ENCODE peak calls at places on chromosomes 13 and 19, in seven cellular contexts. Y is psoas muscle, N is uterus, K is pancreas, M is HCT116, Z is mucosa of descending colon, P is cardiac muscle cell. A is an unnamed sample.

GRCh38 chr19:16207063-16207462 is 9.4 kb downstream of the AP1M1 start:
- DNase-seq in Y (no peak), N (no peak), K (no peak), M (no peak), Z (no peak), P (no peak), A (no peak)

GRCh38 chr19:51873097-51873496 is 14.7 kb downstream of the ZNF577 start:
- DNase-seq in Y (no peak), N (no peak), K (no peak), M (no peak), Z (no peak), P (no peak), A (no peak)

GRCh38 chr13:33204130-33204927 is 81.2 kb downstream of the STARD13 start:
- DNase-seq in Y (peak; percentile 68), N (peak; percentile 86), K (peak; percentile 80), M (no peak), Z (peak; percentile 56), P (peak; percentile 95), A (peak; percentile 82)

GRCh38 chr13:80462037-80462436 is 121.1 kb upstream of the SPRY2 start:
- DNase-seq in Y (no peak), N (no peak), K (no peak), M (no peak), Z (no peak), P (no peak), A (no peak)

GRCh38 chr19:17309962-17310461 is 649 bp downstream of the DDA1 start:
- DNase-seq in Y (no peak), N (no peak), K (no peak), M (no peak), Z (no peak), P (no peak), A (no peak)

GRCh38 chr19:15769586-15769985 is 17.9 kb upstream of the OR10H5 start:
- DNase-seq in Y (no peak), N (no peak), K (no peak), M (no peak), Z (no peak), P (no peak), A (no peak)

GRCh38 chr19:19628499-19629134 is 597 bp upstream of the LPAR2 start:
- DNase-seq in Y (no peak), N (no peak), K (peak; percentile 80), M (peak; percentile 61), Z (peak; percentile 48), P (peak; percentile 87), A (no peak)

GRCh38 chr13:106522112-106522511 is 13.3 kb downstream of the EFNB2 start:
- DNase-seq in Y (no peak), N (no peak), K (no peak), M (no peak), Z (no peak), P (no peak), A (no peak)

GRCh38 chr19:13803038-13803437 is 7.8 kb downstream of the ZSWIM4 start:
- DNase-seq in Y (no peak), N (no peak), K (peak; percentile 55), M (no peak), Z (no peak), P (no peak), A (no peak)

GRCh38 chr13:80945328-80945727 is 604.4 kb upstream of the SPRY2 start:
- DNase-seq in Y (no peak), N (no peak), K (no peak), M (no peak), Z (no peak), P (peak; percentile 15), A (peak; percentile 69)

GRCh38 chr19:50803633-50804419 is 13.6 kb downstream of the ACP4 start:
- DNase-seq in Y (no peak), N (no peak), K (peak; percentile 55), M (no peak), Z (no peak), P (peak; percentile 21), A (peak; percentile 56)

GRCh38 chr13:94947965-94948371 is 235.6 kb upstream of the SOX21 start:
- DNase-seq in Y (no peak), N (no peak), K (no peak), M (no peak), Z (no peak), P (no peak), A (no peak)

GRCh38 chr19:6719992-6720368 is 470 bp downstream of the C3 start:
- DNase-seq in Y (no peak), N (no peak), K (no peak), M (no peak), Z (no peak), P (no peak), A (no peak)

GRCh38 chr19:45179063-45179847 is 671 bp downstream of the BLOC1S3 start:
- DNase-seq in Y (peak; percentile 67), N (peak; percentile 38), K (peak; percentile 73), M (no peak), Z (no peak), P (peak; percentile 53), A (peak; percentile 56)

GRCh38 chr19:51366999-51367564 is 894 bp upstream of the ETFB start:
- DNase-seq in Y (no peak), N (no peak), K (peak; percentile 63), M (no peak), Z (no peak), P (no peak), A (peak; percentile 39)

GRCh38 chr13:30151398-30151797 is 156.0 kb downstream of the KATNAL1 start:
- DNase-seq in Y (no peak), N (no peak), K (no peak), M (no peak), Z (no peak), P (no peak), A (no peak)

GRCh38 chr13:51027644-51028043 is 83.4 kb downstream of the C13orf42 start:
- DNase-seq in Y (no peak), N (no peak), K (no peak), M (no peak), Z (no peak), P (no peak), A (no peak)

GRCh38 chr13:113151745-113152707 is 6.4 kb upstream of the PROZ start:
- DNase-seq in Y (peak; percentile 64), N (peak; percentile 40), K (no peak), M (no peak), Z (no peak), P (peak; percentile 70), A (no peak)

DNA sequence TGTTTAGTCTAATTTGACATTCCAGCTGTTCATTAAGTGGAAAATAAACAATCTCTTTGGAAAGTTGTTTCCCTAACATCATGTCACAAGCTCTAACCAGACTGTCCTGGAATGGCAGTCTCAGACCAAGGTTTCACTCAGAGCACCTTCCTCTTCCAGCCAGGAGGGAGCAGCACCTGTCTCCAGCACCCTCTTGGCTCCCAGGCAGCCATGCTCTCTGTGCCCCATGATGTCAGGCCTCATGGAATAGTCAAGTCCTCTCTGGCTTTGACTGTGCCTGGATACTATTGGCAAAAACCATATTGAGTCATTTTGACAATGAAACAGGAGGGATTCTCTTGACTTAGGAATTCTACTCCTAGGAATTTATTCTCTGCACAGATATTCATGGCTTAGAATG is 171.4 kb downstream of the OXGR1 start:
- DNase-seq in Y (no peak), N (no peak), K (no peak), M (peak; percentile 54), Z (peak; percentile 58), P (peak; percentile 7), A (peak; percentile 70)
- TF ChIP-seq CTCF in Y (no peak), N (no peak), K (no peak), M (peak; percentile 66), Z (no peak), P (peak; percentile 15), A (peak; percentile 77)

DNA sequence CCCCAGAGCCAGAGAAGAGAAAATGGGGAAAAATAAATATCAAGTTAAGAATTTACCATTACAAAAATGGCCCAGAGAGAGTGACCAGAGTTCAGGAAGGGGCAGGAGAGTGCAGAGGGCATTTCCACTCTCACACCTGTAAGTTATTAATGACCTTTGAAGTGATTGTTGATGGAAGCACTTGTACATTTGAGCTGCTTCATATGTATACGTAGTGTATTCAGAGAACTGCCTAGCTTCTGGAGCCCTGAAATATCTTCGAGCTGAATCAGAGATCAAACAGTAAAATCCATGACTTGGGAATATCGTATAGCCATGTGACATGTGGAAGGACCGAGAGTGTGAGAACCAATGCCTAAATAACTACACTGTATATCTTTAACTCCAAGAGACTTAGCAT is 49.2 kb upstream of the PCCA start:
- DNase-seq in Y (no peak), N (no peak), K (no peak), M (no peak), Z (no peak), P (no peak), A (no peak)
- H3K4me3 ChIP-seq in Y (no peak overlapping the region), N (no peak overlapping the region), K (no peak overlapping the region), M (no peak overlapping the region), Z (no peak overlapping the region), P (no peak overlapping the region), A (no peak overlapping the region)

GRCh38 chr19:1254081-1254527 is 5.7 kb downstream of the MIDN start:
- DNase-seq in Y (peak; percentile 76), N (peak; percentile 69), K (no peak), M (no peak), Z (peak; percentile 35), P (no peak), A (no peak)
- H3K4me1 ChIP-seq in Y (peaks cover 55% of the 10 kb centered on the region), N (peaks cover 40% of the 10 kb centered on the region), K (peaks cover 19% of the 10 kb centered on the region), M (peaks cover 28% of the 10 kb centered on the region), Z (peaks cover 61% of the 10 kb centered on the region), P (peaks cover 11% of the 10 kb centered on the region), A (peaks cover 14% of the 10 kb centered on the region)

GRCh38 chr13:26255717-26256277 is 1.9 kb downstream of the CDK8 start:
- DNase-seq in Y (no peak), N (no peak), K (no peak), M (no peak), Z (no peak), P (peak; percentile 23), A (peak; percentile 14)
- TF ChIP-seq CTCF in Y (no peak), N (no peak), K (no peak), M (peak; percentile 51), Z (no peak), P (peak; percentile 40), A (peak; percentile 46)

DNA sequence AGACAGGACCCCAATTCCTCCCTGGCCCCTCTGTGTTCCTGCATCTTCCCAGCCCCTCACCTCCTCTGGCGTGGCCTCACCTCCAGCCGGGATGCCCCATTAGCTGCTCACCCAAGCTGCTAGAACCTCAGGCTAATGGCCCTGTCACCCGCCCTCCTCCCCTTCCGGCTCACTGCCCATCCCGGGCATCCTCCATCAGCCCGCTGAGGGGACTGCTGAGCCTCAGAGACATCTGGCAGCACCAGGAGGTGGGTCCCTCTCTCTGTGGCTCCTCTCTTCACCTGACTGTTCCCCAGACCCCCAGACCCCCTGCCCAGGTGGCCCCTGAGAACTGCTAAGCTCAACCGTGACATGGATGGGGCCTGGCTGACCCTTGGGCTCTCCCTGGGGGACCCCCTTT is 2.9 kb downstream of the FFAR1 start:
- DNase-seq in Y (no peak), N (no peak), K (no peak), M (no peak), Z (no peak), P (no peak), A (no peak)
- H3K4me3 ChIP-seq in Y (no peak overlapping the region), N (no peak overlapping the region), K (no peak overlapping the region), M (no peak overlapping the region), Z (no peak overlapping the region), P (no peak overlapping the region), A (no peak overlapping the region)

GRCh38 chr19:4064073-4064550 is 2.6 kb downstream of the ZBTB7A start:
- DNase-seq in Y (peak; percentile 72), N (no peak), K (peak; percentile 59), M (no peak), Z (peak; percentile 52), P (peak; percentile 44), A (no peak)
- H3K4me1 ChIP-seq in Y (peaks cover 51% of the 10 kb centered on the region), N (peaks cover 43% of the 10 kb centered on the region), K (peaks cover 36% of the 10 kb centered on the region), M (peaks cover 49% of the 10 kb centered on the region), Z (peaks cover 49% of the 10 kb centered on the region), P (peaks cover 3% of the 10 kb centered on the region), A (no peaks in the 10 kb centered on the region)

A was measured in BE2C.